ENCODE peak calls at places on chromosomes 16 and 17, in five cellular contexts. One of them, this sample, is unnamed.

GRCh38 chr16:31224092-31224955 is 7.4 kb upstream of the PYDC1 start:
- DNase-seq in HepG2: no peak
- DNase-seq in GM12878: no peak
- DNase-seq in WTC11: no peak
- DNase-seq in H1: no peak
- DNase-seq in this sample: peak

GRCh38 chr16:22092143-22092933 is at the start of gene VWA3A:
- DNase-seq in HepG2: no peak
- DNase-seq in GM12878: no peak
- DNase-seq in WTC11: peak
- DNase-seq in H1: peak
- DNase-seq in this sample: no peak

GRCh38 chr17:19390951-19391350 is 4.0 kb upstream of the MFAP4 start:
- DNase-seq in HepG2: no peak
- DNase-seq in GM12878: no peak
- DNase-seq in WTC11: no peak
- DNase-seq in H1: no peak
- DNase-seq in this sample: no peak

GRCh38 chr17:38725066-38725465 is 5.1 kb upstream of the CISD3 start:
- DNase-seq in HepG2: no peak
- DNase-seq in GM12878: no peak
- DNase-seq in WTC11: no peak
- DNase-seq in H1: no peak
- DNase-seq in this sample: no peak

GRCh38 chr16:84569382-84569987 is 48.4 kb downstream of the COTL1 start:
- DNase-seq in HepG2: no peak
- DNase-seq in GM12878: peak
- DNase-seq in WTC11: no peak
- DNase-seq in H1: no peak
- DNase-seq in this sample: no peak

GRCh38 chr17:75634754-75635609 is 1.7 kb downstream of the SMIM5 start:
- DNase-seq in HepG2: no peak
- DNase-seq in GM12878: no peak
- DNase-seq in WTC11: no peak
- DNase-seq in H1: peak
- DNase-seq in this sample: no peak

GRCh38 chr16:24776486-24777220 is 47.2 kb downstream of the TNRC6A start:
- DNase-seq in HepG2: no peak
- DNase-seq in GM12878: no peak
- DNase-seq in WTC11: no peak
- DNase-seq in H1: no peak
- DNase-seq in this sample: no peak

GRCh38 chr16:84898447-84898846 is 78.7 kb downstream of the CRISPLD2 start:
- DNase-seq in HepG2: no peak
- DNase-seq in GM12878: no peak
- DNase-seq in WTC11: no peak
- DNase-seq in H1: no peak
- DNase-seq in this sample: no peak

GRCh38 chr16:81707411-81708321 is 71.4 kb upstream of the PLCG2 start:
- DNase-seq in HepG2: no peak
- DNase-seq in GM12878: no peak
- DNase-seq in WTC11: no peak
- DNase-seq in H1: no peak
- DNase-seq in this sample: no peak

GRCh38 chr16:583815-584591 is 5.9 kb upstream of the RAB40C start:
- DNase-seq in HepG2: no peak
- DNase-seq in GM12878: no peak
- DNase-seq in WTC11: peak
- DNase-seq in H1: peak
- DNase-seq in this sample: peak

GRCh38 chr16:66266436-66267286 is 99.8 kb upstream of the CDH5 start:
- DNase-seq in HepG2: no peak
- DNase-seq in GM12878: no peak
- DNase-seq in WTC11: no peak
- DNase-seq in H1: no peak
- DNase-seq in this sample: no peak

GRCh38 chr17:72145972-72146755 is 25.3 kb downstream of the SOX9 start:
- DNase-seq in HepG2: no peak
- DNase-seq in GM12878: no peak
- DNase-seq in WTC11: no peak
- DNase-seq in H1: no peak
- DNase-seq in this sample: no peak

GRCh38 chr16:28013878-28014277 is 49.6 kb downstream of the GSG1L start:
- DNase-seq in HepG2: no peak
- DNase-seq in GM12878: no peak
- DNase-seq in WTC11: no peak
- DNase-seq in H1: no peak
- DNase-seq in this sample: no peak

GRCh38 chr16:85651822-85652430 is 36.8 kb downstream of the GINS2 start:
- DNase-seq in HepG2: no peak
- DNase-seq in GM12878: no peak
- DNase-seq in WTC11: no peak
- DNase-seq in H1: no peak
- DNase-seq in this sample: no peak

GRCh38 chr17:30600830-30601494 is 123.8 kb downstream of the GOSR1 start:
- DNase-seq in HepG2: no peak
- DNase-seq in GM12878: no peak
- DNase-seq in WTC11: no peak
- DNase-seq in H1: no peak
- DNase-seq in this sample: peak

GRCh38 chr16:76502555-76502954 is 225.4 kb downstream of the CNTNAP4 start:
- DNase-seq in HepG2: no peak
- DNase-seq in GM12878: no peak
- DNase-seq in WTC11: no peak
- DNase-seq in H1: no peak
- DNase-seq in this sample: no peak

GRCh38 chr17:8225813-8226535 is 15.6 kb upstream of the AURKB start:
- DNase-seq in HepG2: no peak
- DNase-seq in GM12878: peak
- DNase-seq in WTC11: peak
- DNase-seq in H1: peak
- DNase-seq in this sample: peak

GRCh38 chr16:49921106-49921505 is 65.2 kb upstream of the ZNF423 start:
- DNase-seq in HepG2: no peak
- DNase-seq in GM12878: no peak
- DNase-seq in WTC11: no peak
- DNase-seq in H1: no peak
- DNase-seq in this sample: no peak

GRCh38 chr17:7014261-7014994 is 2.0 kb downstream of the RNASEK start:
- DNase-seq in HepG2: peak
- DNase-seq in GM12878: peak
- DNase-seq in WTC11: peak
- DNase-seq in H1: peak
- DNase-seq in this sample: peak

GRCh38 chr17:6755731-6756184 is at the start of gene XAF1:
- DNase-seq in HepG2: no peak
- DNase-seq in GM12878: peak
- DNase-seq in WTC11: no peak
- DNase-seq in H1: no peak
- DNase-seq in this sample: no peak

GRCh38 chr16:74623214-74623842 is 16.4 kb upstream of the GLG1 start:
- DNase-seq in HepG2: peak
- DNase-seq in GM12878: no peak
- DNase-seq in WTC11: no peak
- DNase-seq in H1: no peak
- DNase-seq in this sample: peak

GRCh38 chr16:67247698-67248400 is 568 bp upstream of the FHOD1 start:
- DNase-seq in HepG2: no peak
- DNase-seq in GM12878: no peak
- DNase-seq in WTC11: no peak
- DNase-seq in H1: peak
- DNase-seq in this sample: no peak

GRCh38 chr17:19263621-19264010 is 26.4 kb downstream of the EPN2 start:
- DNase-seq in HepG2: no peak
- DNase-seq in GM12878: no peak
- DNase-seq in WTC11: no peak
- DNase-seq in H1: no peak
- DNase-seq in this sample: no peak

GRCh38 chr16:28103516-28104170 is 40.1 kb upstream of the GSG1L start:
- DNase-seq in HepG2: no peak
- DNase-seq in GM12878: no peak
- DNase-seq in WTC11: no peak
- DNase-seq in H1: no peak
- DNase-seq in this sample: no peak

GRCh38 chr17:77400445-77400870 is 259.7 kb downstream of the SEC14L1 start:
- DNase-seq in HepG2: no peak
- DNase-seq in GM12878: no peak
- DNase-seq in WTC11: peak
- DNase-seq in H1: no peak
- DNase-seq in this sample: peak
- TF ChIP-seq ATF2 in HepG2: no peak
- TF ChIP-seq ATF2 in GM12878: no peak
- TF ChIP-seq ATF2 in WTC11: no peak
- TF ChIP-seq ATF2 in H1: no peak
- TF ChIP-seq ATF2 in this sample: no peak

DNA sequence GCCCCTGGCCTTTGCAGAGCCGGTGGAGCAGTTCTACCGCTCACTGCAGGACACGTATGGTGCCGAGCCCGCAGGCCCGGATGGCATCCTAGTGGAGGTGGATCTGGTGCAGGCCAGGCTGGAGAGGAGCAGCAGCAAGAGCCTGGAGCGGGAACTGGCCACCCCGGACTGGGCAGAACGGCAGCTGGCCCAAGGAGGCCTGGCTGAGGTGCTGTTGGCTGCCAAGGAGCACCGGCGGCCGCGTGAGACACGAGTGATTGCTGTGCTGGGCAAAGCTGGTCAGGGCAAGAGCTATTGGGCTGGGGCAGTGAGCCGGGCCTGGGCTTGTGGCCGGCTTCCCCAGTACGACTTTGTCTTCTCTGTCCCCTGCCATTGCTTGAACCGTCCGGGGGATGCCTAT is 29.5 kb downstream of the CIITA start:
- DNase-seq in HepG2: no peak
- DNase-seq in GM12878: no peak
- DNase-seq in WTC11: no peak
- DNase-seq in H1: no peak
- DNase-seq in this sample: no peak
- TF ChIP-seq ATF2 in HepG2: no peak
- TF ChIP-seq ATF2 in GM12878: no peak
- TF ChIP-seq ATF2 in WTC11: no peak
- TF ChIP-seq ATF2 in H1: no peak
- TF ChIP-seq ATF2 in this sample: no peak

GRCh38 chr17:77693301-77693700 is 265.2 kb upstream of the TNRC6C start:
- DNase-seq in HepG2: no peak
- DNase-seq in GM12878: no peak
- DNase-seq in WTC11: no peak
- DNase-seq in H1: no peak
- DNase-seq in this sample: no peak

GRCh38 chr17:77694391-77695363 is 263.8 kb upstream of the TNRC6C start:
- DNase-seq in HepG2: no peak
- DNase-seq in GM12878: no peak
- DNase-seq in WTC11: no peak
- DNase-seq in H1: peak
- DNase-seq in this sample: no peak

GRCh38 chr17:77691216-77692085 is 267.1 kb upstream of the TNRC6C start:
- DNase-seq in HepG2: no peak
- DNase-seq in GM12878: no peak
- DNase-seq in WTC11: no peak
- DNase-seq in H1: no peak
- DNase-seq in this sample: no peak

GRCh38 chr17:77693776-77694175 is 264.7 kb upstream of the TNRC6C start:
- DNase-seq in HepG2: no peak
- DNase-seq in GM12878: no peak
- DNase-seq in WTC11: no peak
- DNase-seq in H1: no peak
- DNase-seq in this sample: no peak

GRCh38 chr17:77692571-77693161 is 265.8 kb upstream of the TNRC6C start:
- DNase-seq in HepG2: no peak
- DNase-seq in GM12878: no peak
- DNase-seq in WTC11: no peak
- DNase-seq in H1: no peak
- DNase-seq in this sample: no peak
- TF ChIP-seq ATF2 in HepG2: no peak
- TF ChIP-seq ATF2 in GM12878: no peak
- TF ChIP-seq ATF2 in WTC11: no peak
- TF ChIP-seq ATF2 in H1: no peak
- TF ChIP-seq ATF2 in this sample: no peak

DNA sequence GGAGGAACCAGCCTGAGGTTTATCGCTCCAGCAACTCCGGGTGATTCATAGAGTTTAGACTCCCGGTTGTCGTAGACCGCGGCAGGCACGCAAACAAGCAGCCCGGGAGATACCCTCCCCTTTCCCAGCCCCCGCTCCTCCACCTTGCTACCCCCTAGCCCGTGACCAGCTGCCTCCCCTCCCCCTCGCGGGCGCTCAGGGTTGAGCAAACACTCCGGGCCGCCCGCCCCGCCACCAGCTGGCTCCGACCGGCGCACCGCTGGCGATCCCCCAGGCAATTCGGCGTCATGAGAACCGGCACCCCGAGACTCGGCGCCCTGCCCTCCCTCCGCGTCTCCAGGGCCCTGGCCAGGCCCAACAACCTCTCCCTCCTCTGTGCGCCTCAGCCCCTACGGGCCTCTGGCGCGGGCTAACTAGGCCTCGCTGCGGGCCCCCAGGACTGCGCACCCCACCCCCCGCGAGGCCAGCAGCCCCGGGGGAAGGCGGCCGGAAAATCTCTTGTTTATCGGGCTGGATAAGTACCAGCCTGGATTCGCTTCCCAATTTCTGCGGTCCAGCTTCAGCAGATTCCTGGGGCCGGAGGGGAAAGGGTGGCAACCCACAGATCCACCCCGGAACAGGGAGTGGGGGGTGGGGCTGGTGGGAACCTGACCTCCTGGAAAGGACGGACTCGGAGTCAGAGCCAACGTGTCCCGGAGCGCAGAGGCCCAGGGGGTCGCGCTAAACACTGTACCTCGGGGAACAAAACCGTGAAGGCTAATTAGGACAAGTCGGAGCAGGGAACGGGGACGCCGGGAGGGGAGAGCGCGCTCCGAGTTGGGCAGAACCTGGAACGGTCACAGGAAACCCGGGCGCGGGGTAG is 951 bp upstream of the GPRC5C start:
- DNase-seq in HepG2: peak
- DNase-seq in GM12878: peak
- DNase-seq in WTC11: peak
- DNase-seq in H1: peak
- DNase-seq in this sample: peak
- TF ChIP-seq ATF2 in HepG2: peak
- TF ChIP-seq ATF2 in GM12878: no peak
- TF ChIP-seq ATF2 in WTC11: no peak
- TF ChIP-seq ATF2 in H1: no peak
- TF ChIP-seq ATF2 in this sample: no peak

GRCh38 chr16:70437582-70438324 is 1.1 kb downstream of the ST3GAL2 start:
- DNase-seq in HepG2: no peak
- DNase-seq in GM12878: no peak
- DNase-seq in WTC11: no peak
- DNase-seq in H1: peak
- DNase-seq in this sample: peak

GRCh38 chr16:70438983-70439862 is at the start of gene ST3GAL2:
- DNase-seq in HepG2: peak
- DNase-seq in GM12878: peak
- DNase-seq in WTC11: peak
- DNase-seq in H1: peak
- DNase-seq in this sample: peak

GRCh38 chr16:70438325-70438982 is 446 bp downstream of the ST3GAL2 start:
- DNase-seq in HepG2: no peak
- DNase-seq in GM12878: no peak
- DNase-seq in WTC11: peak
- DNase-seq in H1: no peak
- DNase-seq in this sample: peak

GRCh38 chr16:70434489-70435260 is 4.2 kb downstream of the ST3GAL2 start:
- DNase-seq in HepG2: no peak
- DNase-seq in GM12878: no peak
- DNase-seq in WTC11: no peak
- DNase-seq in H1: no peak
- DNase-seq in this sample: no peak

GRCh38 chr16:70437017-70437581 is 1.8 kb downstream of the ST3GAL2 start:
- DNase-seq in HepG2: peak
- DNase-seq in GM12878: no peak
- DNase-seq in WTC11: peak
- DNase-seq in H1: peak
- DNase-seq in this sample: peak
- TF ChIP-seq ATF2 in HepG2: no peak
- TF ChIP-seq ATF2 in GM12878: no peak
- TF ChIP-seq ATF2 in WTC11: no peak
- TF ChIP-seq ATF2 in H1: no peak
- TF ChIP-seq ATF2 in this sample: no peak

This sample was measured in K562.